ENCODE peak calls at places on chromosomes 13 and 19, in eight cellular contexts. L is substantia nigra; D is MV-4-11; C is activated naive CD8-positive, alpha-beta T cell treated with anti-CD3 and anti-CD28 coated beads, Interleukin-2, amount 50 U/mL, for 16 hours; B is stimulated activated CD4-positive, alpha-beta T cell treated with anti-CD3 and anti-CD28 coated beads, Interleukin-1b, Interleukin-23, amount 100 ng/mL, for 24 hours; Q is HFF-Myc; W is GM12864; Y is NCI-H1048. G is an unnamed sample.

GRCh38 chr19:1384478-1385110 is 887 bp downstream of the NDUFS7 start:
- DNase-seq in L (no peak), D (no peak), C (no peak), B (no peak), Q (no peak), W (no peak), Y (no peak), G (no peak)

GRCh38 chr13:95783747-95784146 is 106.8 kb downstream of the DNAJC3 start:
- DNase-seq in L (no peak), D (no peak), C (no peak), B (no peak), Q (no peak), W (no peak), Y (no peak), G (no peak)

GRCh38 chr13:29702912-29703351 is 107.4 kb upstream of the SLC7A1 start:
- DNase-seq in L (no peak), D (peak; percentile 54), C (no peak), B (no peak), Q (peak; percentile 80), W (no peak), Y (no peak), G (peak; percentile 92)

GRCh38 chr13:50130686-50131051 is 115.4 kb downstream of the KCNRG start:
- DNase-seq in L (no peak), D (no peak), C (no peak), B (no peak), Q (no peak), W (no peak), Y (no peak), G (peak; percentile 67)

GRCh38 chr13:39599842-39600241 is 3.2 kb downstream of the LHFPL6 start:
- DNase-seq in L (no peak), D (no peak), C (no peak), B (no peak), Q (peak; percentile 26), W (no peak), Y (no peak), G (peak; percentile 77)

GRCh38 chr13:45242524-45242923 is 41.7 kb upstream of the KCTD4 start:
- DNase-seq in L (no peak), D (no peak), C (no peak), B (no peak), Q (no peak), W (no peak), Y (no peak), G (no peak)

GRCh38 chr13:68176486-68176885 is 946.4 kb upstream of the PCDH9 start:
- DNase-seq in L (no peak), D (no peak), C (no peak), B (no peak), Q (no peak), W (no peak), Y (no peak), G (peak; percentile 42)

GRCh38 chr13:51623473-51623872 is 39.2 kb downstream of the WDFY2 start:
- DNase-seq in L (no peak), D (no peak), C (no peak), B (no peak), Q (peak; percentile 69), W (no peak), Y (no peak), G (no peak)

GRCh38 chr19:572891-573825 is 762 bp downstream of the BSG start:
- DNase-seq in L (no peak), D (peak; percentile 35), C (no peak), B (no peak), Q (no peak), W (no peak), Y (no peak), G (peak; percentile 69)

GRCh38 chr19:497476-497860 is 1.2 kb downstream of the MADCAM1 start:
- DNase-seq in L (no peak), D (no peak), C (no peak), B (no peak), Q (no peak), W (no peak), Y (no peak), G (no peak)

GRCh38 chr19:39916851-39917396 is 17.5 kb downstream of the FCGBP start:
- DNase-seq in L (no peak), D (peak; percentile 41), C (no peak), B (no peak), Q (no peak), W (no peak), Y (no peak), G (no peak)

GRCh38 chr13:29310806-29311205 is 284.7 kb downstream of the SLC7A1 start:
- DNase-seq in L (no peak), D (no peak), C (no peak), B (no peak), Q (no peak), W (no peak), Y (no peak), G (no peak)

GRCh38 chr19:58330458-58330857 is 3.7 kb downstream of the ZSCAN22 start:
- DNase-seq in L (peak; percentile 48), D (no peak), C (no peak), B (no peak), Q (no peak), W (no peak), Y (no peak), G (peak; percentile 81)

GRCh38 chr19:9075064-9075964 is 11.5 kb upstream of the OR1M1 start:
- DNase-seq in L (peak; percentile 2), D (peak; percentile 69), C (no peak), B (no peak), Q (peak; percentile 54), W (no peak), Y (peak; percentile 23), G (peak; percentile 85)

GRCh38 chr19:4059931-4060620 is 6.6 kb downstream of the ZBTB7A start:
- DNase-seq in L (no peak), D (peak; percentile 53), C (no peak), B (no peak), Q (no peak), W (no peak), Y (no peak), G (peak; percentile 59)

GRCh38 chr19:47445527-47445926 is 26.2 kb downstream of the SLC8A2 start:
- DNase-seq in L (no peak), D (no peak), C (no peak), B (no peak), Q (no peak), W (no peak), Y (no peak), G (no peak)

GRCh38 chr13:105016266-105016665 is 1519.2 kb downstream of the EFNB2 start:
- DNase-seq in L (peak; percentile 1), D (no peak), C (no peak), B (no peak), Q (no peak), W (no peak), Y (no peak), G (no peak)

GRCh38 chr19:6528544-6529121 is 2.2 kb upstream of the TNFSF9 start:
- DNase-seq in L (peak; percentile 41), D (peak; percentile 95), C (no peak), B (no peak), Q (no peak), W (no peak), Y (no peak), G (peak; percentile 46)

GRCh38 chr19:38247734-38248268 is 8.4 kb downstream of the PPP1R14A start:
- DNase-seq in L (no peak), D (no peak), C (no peak), B (no peak), Q (no peak), W (no peak), Y (no peak), G (peak; percentile 94)

GRCh38 chr19:54178581-54179261 is 5.8 kb upstream of the TMC4 start:
- DNase-seq in L (no peak), D (no peak), C (no peak), B (no peak), Q (no peak), W (no peak), Y (no peak), G (no peak)

GRCh38 chr13:48403151-48403631 is 9.7 kb downstream of the LPAR6 start:
- DNase-seq in L (no peak), D (peak; percentile 55), C (no peak), B (peak; percentile 16), Q (no peak), W (no peak), Y (no peak), G (peak; percentile 62)

GRCh38 chr13:45341799-45342584 is 1.0 kb upstream of the TPT1 start:
- DNase-seq in L (no peak), D (peak; percentile 59), C (no peak), B (no peak), Q (no peak), W (no peak), Y (no peak), G (peak; percentile 75)

GRCh38 chr19:12885749-12886706 is 973 bp downstream of the KLF1 start:
- DNase-seq in L (no peak), D (no peak), C (no peak), B (no peak), Q (no peak), W (no peak), Y (no peak), G (no peak)

GRCh38 chr13:30905932-30906383 is at the start of gene MEDAG:
- DNase-seq in L (no peak), D (no peak), C (no peak), B (no peak), Q (no peak), W (no peak), Y (no peak), G (peak; percentile 97)

GRCh38 chr19:792361-792885 is 4.8 kb upstream of the PTBP1 start:
- DNase-seq in L (no peak), D (no peak), C (no peak), B (no peak), Q (no peak), W (no peak), Y (no peak), G (no peak)

GRCh38 chr13:81487151-81487550 is 1146.2 kb upstream of the SPRY2 start:
- DNase-seq in L (no peak), D (no peak), C (no peak), B (no peak), Q (no peak), W (no peak), Y (peak; percentile 1), G (no peak)

GRCh38 chr13:110366733-110367132 is 59.6 kb downstream of the COL4A2 start:
- DNase-seq in L (no peak), D (no peak), C (no peak), B (no peak), Q (no peak), W (no peak), Y (no peak), G (no peak)

GRCh38 chr19:41407271-41407670 is 9.7 kb downstream of the BCKDHA start:
- DNase-seq in L (no peak), D (peak; percentile 88), C (no peak), B (no peak), Q (no peak), W (no peak), Y (no peak), G (no peak)

GRCh38 chr19:47363758-47364529 is 14.8 kb downstream of the DHX34 start:
- DNase-seq in L (no peak), D (peak; percentile 81), C (no peak), B (no peak), Q (no peak), W (no peak), Y (no peak), G (no peak)

GRCh38 chr19:29876414-29876813 is 64.6 kb downstream of the CCNE1 start:
- DNase-seq in L (no peak), D (peak; percentile 38), C (no peak), B (no peak), Q (no peak), W (no peak), Y (no peak), G (no peak)

GRCh38 chr19:7933411-7933810 is 7.5 kb upstream of the CTXN1 start:
- DNase-seq in L (no peak), D (no peak), C (no peak), B (no peak), Q (no peak), W (no peak), Y (no peak), G (no peak)

GRCh38 chr13:34623331-34623730 is 318.7 kb upstream of the NBEA start:
- DNase-seq in L (no peak), D (no peak), C (no peak), B (no peak), Q (no peak), W (no peak), Y (no peak), G (no peak)

GRCh38 chr13:106497079-106497478 is 38.4 kb downstream of the EFNB2 start:
- DNase-seq in L (no peak), D (no peak), C (no peak), B (no peak), Q (no peak), W (no peak), Y (no peak), G (no peak)

GRCh38 chr13:112248909-112249592 is 127.1 kb upstream of the SPACA7 start:
- DNase-seq in L (no peak), D (no peak), C (no peak), B (no peak), Q (no peak), W (no peak), Y (no peak), G (no peak)

G was measured in fibroblast of the aortic adventitia.